ENCODE peak calls at places on chromosomes 7 and 10, in ten cellular contexts. M is uterus; C is H9; T is CD8-positive, alpha-beta T cell; I is pancreas; V is upper lobe of right lung; A is A673; F is kidney; K is PC-3; W is IMR-90. U is an unnamed sample.

GRCh38 chr10:10055656-10056445 is 961.8 kb upstream of the CELF2 start:
- DNase-seq in M (no peak), C (no peak), T (no peak), I (no peak), V (no peak), A (no peak), F (no peak), K (no peak), W (peak; percentile 19), U (no peak)

GRCh38 chr7:44177570-44178131 is 11.6 kb downstream of the GCK start:
- DNase-seq in M (no peak), C (peak; percentile 27), T (no peak), I (no peak), V (peak; percentile 51), A (peak; percentile 61), F (no peak), K (peak; percentile 39), W (peak; percentile 52), U (peak; percentile 18)

GRCh38 chr7:96380111-96380512 is 58.2 kb upstream of the SLC25A13 start:
- DNase-seq in M (no peak), C (peak; percentile 51), T (no peak), I (no peak), V (peak; percentile 22), A (peak; percentile 15), F (no peak), K (no peak), W (no peak), U (no peak)

GRCh38 chr7:34224259-34224658 is 318.9 kb downstream of the BMPER start:
- DNase-seq in M (no peak), C (no peak), T (no peak), I (no peak), V (no peak), A (no peak), F (no peak), K (no peak), W (no peak), U (no peak)

GRCh38 chr10:21002097-21002878 is 105.2 kb upstream of the NEBL start:
- DNase-seq in M (no peak), C (no peak), T (no peak), I (no peak), V (no peak), A (no peak), F (no peak), K (peak; percentile 86), W (peak; percentile 1), U (no peak)

GRCh38 chr7:152617056-152617455 is 58.9 kb downstream of the XRCC2 start:
- DNase-seq in M (no peak), C (no peak), T (no peak), I (no peak), V (no peak), A (no peak), F (no peak), K (no peak), W (no peak), U (peak; percentile 14)

GRCh38 chr7:126228356-126229061 is 1024.2 kb downstream of the GRM8 start:
- DNase-seq in M (no peak), C (no peak), T (no peak), I (no peak), V (no peak), A (no peak), F (no peak), K (no peak), W (no peak), U (no peak)

GRCh38 chr10:34063592-34063991 is 729.1 kb upstream of the NRP1 start:
- DNase-seq in M (no peak), C (no peak), T (no peak), I (no peak), V (no peak), A (no peak), F (no peak), K (no peak), W (no peak), U (no peak)

GRCh38 chr10:59991661-59992060 is 85.3 kb upstream of the CCDC6 start:
- DNase-seq in M (peak; percentile 58), C (no peak), T (no peak), I (no peak), V (no peak), A (no peak), F (no peak), K (peak; percentile 96), W (no peak), U (no peak)

GRCh38 chr7:12731214-12731656 is 43.8 kb downstream of the ARL4A start:
- DNase-seq in M (no peak), C (peak; percentile 54), T (no peak), I (no peak), V (no peak), A (no peak), F (no peak), K (no peak), W (peak; percentile 36), U (no peak)

DNA sequence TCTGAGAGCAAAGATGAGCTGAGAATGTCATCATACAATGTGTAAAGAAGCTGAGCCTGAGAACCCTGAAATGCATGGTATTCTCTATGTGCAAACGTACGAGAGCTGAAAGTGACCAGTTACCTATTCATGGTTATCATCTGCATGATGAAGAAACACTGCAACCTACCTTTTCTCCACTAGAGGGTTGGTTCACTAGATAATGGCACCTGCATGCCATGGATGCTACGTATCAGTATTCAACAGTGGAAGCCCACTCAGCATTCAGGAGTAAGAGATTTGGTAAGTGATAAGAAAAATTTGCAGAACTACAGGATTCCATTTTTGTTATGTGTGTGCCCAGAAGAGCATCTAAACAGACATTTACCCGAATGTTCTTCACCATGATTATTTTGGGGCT is 145.4 kb downstream of the PTPRN2 start:
- DNase-seq in M (no peak), C (no peak), T (no peak), I (no peak), V (no peak), A (no peak), F (no peak), K (peak; percentile 56), W (no peak), U (no peak)
- TF ChIP-seq CTCF in M (no peak), C (peak; percentile 64), T (no peak), I (no peak), V (no peak), A (peak; percentile 26), F (peak; percentile 7), K (peak; percentile 60), W (no peak), U (no peak)

GRCh38 chr7:47938574-47939165 is 9.6 kb downstream of the PKD1L1 start:
- DNase-seq in M (no peak), C (no peak), T (no peak), I (no peak), V (no peak), A (no peak), F (no peak), K (peak; percentile 44), W (no peak), U (no peak)

GRCh38 chr7:47940482-47941001 is 7.7 kb downstream of the PKD1L1 start:
- DNase-seq in M (no peak), C (no peak), T (no peak), I (no peak), V (no peak), A (no peak), F (no peak), K (no peak), W (peak; percentile 77), U (peak; percentile 63)

GRCh38 chr7:47937711-47938573 is 10.3 kb downstream of the PKD1L1 start:
- DNase-seq in M (no peak), C (no peak), T (no peak), I (no peak), V (no peak), A (no peak), F (no peak), K (no peak), W (no peak), U (no peak)

GRCh38 chr7:47941136-47941844 is 7.0 kb downstream of the PKD1L1 start:
- DNase-seq in M (no peak), C (no peak), T (no peak), I (no peak), V (no peak), A (peak; percentile 35), F (peak; percentile 85), K (peak; percentile 68), W (peak; percentile 71), U (peak; percentile 83)

DNA sequence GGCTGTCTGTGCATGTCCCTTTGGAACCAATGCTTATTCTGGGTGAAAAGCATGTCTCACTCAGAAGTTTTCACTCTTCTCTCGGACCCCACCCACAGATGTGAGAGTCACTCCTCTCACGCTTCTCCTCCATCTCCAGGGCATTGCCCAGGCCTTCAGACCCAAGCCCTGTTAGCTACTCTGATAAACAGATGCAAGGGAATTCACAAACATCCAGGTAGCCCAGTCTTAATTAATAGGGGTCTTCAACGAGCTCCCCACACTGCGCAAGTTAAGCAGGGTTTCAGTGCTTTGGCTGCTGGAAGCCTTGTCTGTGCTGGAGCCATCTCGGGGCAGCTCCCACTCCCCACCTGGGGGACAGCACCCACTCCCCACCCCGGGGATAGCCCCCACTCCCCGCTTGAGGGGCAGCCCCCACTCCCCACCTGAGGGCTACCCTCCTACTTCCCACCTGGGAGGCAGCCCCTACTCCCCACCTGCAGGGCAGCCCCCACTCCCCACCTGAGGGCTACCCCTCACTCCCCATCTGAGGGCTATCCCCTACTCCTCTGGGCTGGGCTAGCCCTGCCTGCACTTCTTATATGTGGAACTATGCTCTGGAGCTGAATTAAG is 8.7 kb downstream of the PKD1L1 start:
- DNase-seq in M (no peak), C (no peak), T (no peak), I (no peak), V (no peak), A (no peak), F (no peak), K (no peak), W (no peak), U (no peak)
- H3K4me1 ChIP-seq in M (no peaks in the 10 kb centered on the region), C (peaks cover 8% of the 10 kb centered on the region), T (no peaks in the 10 kb centered on the region), I (no peaks in the 10 kb centered on the region), V (peaks cover 29% of the 10 kb centered on the region), A (peaks cover 4% of the 10 kb centered on the region), F (peaks cover 4% of the 10 kb centered on the region), K (peaks cover 14% of the 10 kb centered on the region), W (peaks cover 17% of the 10 kb centered on the region), U (peaks cover 11% of the 10 kb centered on the region)

DNA sequence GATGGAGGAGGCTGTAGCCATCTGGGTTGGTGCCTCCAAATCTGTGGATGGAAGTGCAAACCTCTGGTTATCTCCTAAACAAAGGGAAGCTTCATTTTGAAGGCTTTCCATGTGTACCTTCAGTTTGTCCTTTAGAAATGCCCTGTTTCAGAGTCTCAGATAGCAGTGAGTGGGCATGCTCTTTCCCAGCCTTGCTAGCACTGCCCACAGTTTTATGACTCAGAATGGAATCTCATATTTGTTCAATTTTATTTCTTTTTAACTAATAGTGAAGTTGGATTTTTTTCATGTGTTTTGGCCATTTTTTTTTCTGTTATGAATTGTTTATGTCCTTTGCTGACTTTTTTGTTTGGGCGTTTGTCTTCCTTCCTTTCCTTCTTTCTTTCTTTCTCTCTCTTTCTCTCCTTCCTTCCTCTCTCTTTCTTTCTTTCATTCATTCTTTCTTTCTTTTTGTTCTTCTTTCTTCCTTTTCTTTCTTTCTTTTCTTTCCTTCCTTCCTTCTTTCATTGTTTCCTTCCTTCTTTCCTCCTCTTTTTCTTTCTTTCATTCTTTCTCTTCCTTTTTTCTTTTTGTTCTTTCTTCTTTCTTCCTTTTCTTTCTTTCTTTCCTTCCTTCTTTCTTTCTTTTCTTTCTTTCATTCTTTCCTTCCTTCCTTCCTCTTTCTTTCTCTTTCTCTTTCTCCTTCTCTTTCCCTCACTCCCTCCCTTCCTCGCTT is 25.6 kb downstream of the PRF1 start:
- DNase-seq in M (no peak), C (no peak), T (no peak), I (no peak), V (no peak), A (no peak), F (no peak), K (peak; percentile 75), W (peak; percentile 27), U (no peak)
- TF ChIP-seq CTCF in M (no peak), C (no peak), T (no peak), I (no peak), V (no peak), A (no peak), F (no peak), K (no peak), W (no peak), U (no peak)

GRCh38 chr7:116547347-116547746 is 22.5 kb downstream of the CAV1 start:
- DNase-seq in M (no peak), C (no peak), T (no peak), I (no peak), V (no peak), A (peak; percentile 77), F (no peak), K (peak; percentile 27), W (peak; percentile 81), U (no peak)
- H3K4me1 ChIP-seq in M (no peaks in the 10 kb centered on the region), C (no peaks in the 10 kb centered on the region), T (no peaks in the 10 kb centered on the region), I (no peaks in the 10 kb centered on the region), V (peaks cover 4% of the 10 kb centered on the region), A (peaks cover 91% of the 10 kb centered on the region), F (no peaks in the 10 kb centered on the region), K (peaks cover 18% of the 10 kb centered on the region), W (peaks cover 30% of the 10 kb centered on the region), U (no peaks in the 10 kb centered on the region)

U was measured in cardiac muscle cell.